ENCODE peak calls at places on chromosomes 5 and 9, in four cellular contexts. One of them, this sample, is unnamed.

GRCh38 chr5:135242496-135243193 is 156.4 kb downstream of the MACROH2A1 start:
- DNase-seq in NCI-H1417: no peak
- DNase-seq in ecto neural progenitor cell: peak; percentile 24
- DNase-seq in cardiac muscle cell: peak; percentile 35
- DNase-seq in this sample: no peak

GRCh38 chr5:56440871-56441740 is 208.0 kb upstream of the ANKRD55 start:
- DNase-seq in NCI-H1417: no peak
- DNase-seq in ecto neural progenitor cell: no peak
- DNase-seq in cardiac muscle cell: peak; percentile 93
- DNase-seq in this sample: no peak

GRCh38 chr5:152378730-152379129 is 26.3 kb downstream of the NMUR2 start:
- DNase-seq in NCI-H1417: no peak
- DNase-seq in ecto neural progenitor cell: no peak
- DNase-seq in cardiac muscle cell: peak; percentile 36
- DNase-seq in this sample: no peak

GRCh38 chr5:132253452-132254320 is 3.8 kb upstream of the PDLIM4 start:
- DNase-seq in NCI-H1417: peak; percentile 25
- DNase-seq in ecto neural progenitor cell: no peak
- DNase-seq in cardiac muscle cell: no peak
- DNase-seq in this sample: no peak

GRCh38 chr5:120678279-120678678 is 214.2 kb downstream of the PRR16 start:
- DNase-seq in NCI-H1417: no peak
- DNase-seq in ecto neural progenitor cell: no peak
- DNase-seq in cardiac muscle cell: no peak
- DNase-seq in this sample: no peak

GRCh38 chr5:51377151-51378060 is 5.8 kb upstream of the ISL1 start:
- DNase-seq in NCI-H1417: no peak
- DNase-seq in ecto neural progenitor cell: no peak
- DNase-seq in cardiac muscle cell: no peak
- DNase-seq in this sample: no peak

GRCh38 chr5:87574106-87574505 is 161.4 kb upstream of the CCNH start:
- DNase-seq in NCI-H1417: no peak
- DNase-seq in ecto neural progenitor cell: no peak
- DNase-seq in cardiac muscle cell: no peak
- DNase-seq in this sample: no peak

GRCh38 chr9:129836342-129837007 is 1.2 kb downstream of the USP20 start:
- DNase-seq in NCI-H1417: no peak
- DNase-seq in ecto neural progenitor cell: no peak
- DNase-seq in cardiac muscle cell: no peak
- DNase-seq in this sample: peak; percentile 29

GRCh38 chr9:35757527-35758275 is 3.6 kb upstream of the MSMP start:
- DNase-seq in NCI-H1417: no peak
- DNase-seq in ecto neural progenitor cell: no peak
- DNase-seq in cardiac muscle cell: no peak
- DNase-seq in this sample: no peak

GRCh38 chr5:157540707-157541451 is 34.7 kb downstream of the ADAM19 start:
- DNase-seq in NCI-H1417: no peak
- DNase-seq in ecto neural progenitor cell: peak; percentile 52
- DNase-seq in cardiac muscle cell: peak; percentile 86
- DNase-seq in this sample: peak; percentile 19

GRCh38 chr5:141050622-141051525 is at the start of gene PCDHB1:
- DNase-seq in NCI-H1417: peak; percentile 60
- DNase-seq in ecto neural progenitor cell: peak; percentile 49
- DNase-seq in cardiac muscle cell: no peak
- DNase-seq in this sample: no peak

GRCh38 chr5:172150514-172151425 is 37.3 kb downstream of the STK10 start:
- DNase-seq in NCI-H1417: no peak
- DNase-seq in ecto neural progenitor cell: no peak
- DNase-seq in cardiac muscle cell: peak; percentile 45
- DNase-seq in this sample: no peak

GRCh38 chr5:117143381-117143780 is 568.8 kb upstream of the SEMA6A start:
- DNase-seq in NCI-H1417: no peak
- DNase-seq in ecto neural progenitor cell: no peak
- DNase-seq in cardiac muscle cell: no peak
- DNase-seq in this sample: no peak

GRCh38 chr9:94675008-94675841 is 35.9 kb upstream of the FBP1 start:
- DNase-seq in NCI-H1417: no peak
- DNase-seq in ecto neural progenitor cell: no peak
- DNase-seq in cardiac muscle cell: peak; percentile 44
- DNase-seq in this sample: no peak

GRCh38 chr5:96567188-96567587 is 95.0 kb upstream of the CAST start:
- DNase-seq in NCI-H1417: no peak
- DNase-seq in ecto neural progenitor cell: no peak
- DNase-seq in cardiac muscle cell: peak; percentile 68
- DNase-seq in this sample: no peak

GRCh38 chr5:160341309-160341874 is 29.0 kb upstream of the CCNJL start:
- DNase-seq in NCI-H1417: no peak
- DNase-seq in ecto neural progenitor cell: no peak
- DNase-seq in cardiac muscle cell: no peak
- DNase-seq in this sample: no peak

GRCh38 chr5:6812800-6813731 is 99.8 kb downstream of the TENT4A start:
- DNase-seq in NCI-H1417: no peak
- DNase-seq in ecto neural progenitor cell: no peak
- DNase-seq in cardiac muscle cell: peak; percentile 86
- DNase-seq in this sample: no peak

GRCh38 chr5:172508471-172509404 is 54.4 kb upstream of the SH3PXD2B start:
- DNase-seq in NCI-H1417: no peak
- DNase-seq in ecto neural progenitor cell: peak; percentile 40
- DNase-seq in cardiac muscle cell: no peak
- DNase-seq in this sample: no peak

GRCh38 chr5:150063638-150064037 is 22.7 kb downstream of the CSF1R start:
- DNase-seq in NCI-H1417: no peak
- DNase-seq in ecto neural progenitor cell: peak; percentile 34
- DNase-seq in cardiac muscle cell: no peak
- DNase-seq in this sample: no peak

This sample was measured in effector CD4-positive, alpha-beta T cell.